ENCODE peak calls at places on chromosome 6, in ten cellular contexts. L is spleen, U is breast epithelium, N is transverse colon, H is HCT116, M is prostate gland, O is endothelial cell of umbilical vein, G is K562, C is stomach, V is H1. Q is an unnamed sample.

GRCh38 chr6:85490516-85491248 is 40.8 kb downstream of the NT5E start:
- DNase-seq in L (no peak), U (peak), N (no peak), H (peak), M (no peak), O (no peak), G (no peak), C (no peak), V (peak), Q (no peak)

GRCh38 chr6:47083586-47084047 is 41.5 kb upstream of the ADGRF1 start:
- DNase-seq in L (peak), U (peak), N (peak), H (no peak), M (peak), O (peak), G (no peak), C (peak), V (no peak), Q (no peak)

GRCh38 chr6:28807682-28808280 is 116.0 kb downstream of the TRIM27 start:
- DNase-seq in L (no peak), U (no peak), N (no peak), H (peak), M (no peak), O (peak), G (peak), C (no peak), V (peak), Q (no peak)

GRCh38 chr6:75217203-75217602 is 11.3 kb upstream of the COL12A1 start:
- DNase-seq in L (no peak), U (no peak), N (no peak), H (no peak), M (no peak), O (peak), G (no peak), C (no peak), V (no peak), Q (no peak)

GRCh38 chr6:145529582-145529981 is 205.7 kb downstream of the EPM2A start:
- DNase-seq in L (no peak), U (no peak), N (no peak), H (no peak), M (no peak), O (no peak), G (no peak), C (peak), V (no peak), Q (no peak)

GRCh38 chr6:41571066-41571780 is 25.0 kb downstream of the FOXP4 start:
- DNase-seq in L (no peak), U (no peak), N (no peak), H (no peak), M (no peak), O (no peak), G (no peak), C (no peak), V (no peak), Q (no peak)

GRCh38 chr6:133637436-133637835 is 251.5 kb upstream of the TCF21 start:
- DNase-seq in L (no peak), U (no peak), N (no peak), H (no peak), M (no peak), O (no peak), G (no peak), C (no peak), V (no peak), Q (no peak)

GRCh38 chr6:30840084-30840921 is 44.0 kb upstream of the DDR1 start:
- DNase-seq in L (no peak), U (no peak), N (peak), H (no peak), M (no peak), O (no peak), G (no peak), C (no peak), V (no peak), Q (no peak)

GRCh38 chr6:147507162-147508072 is 1.1 kb upstream of the SAMD5 start:
- DNase-seq in L (no peak), U (no peak), N (peak), H (no peak), M (no peak), O (peak), G (no peak), C (no peak), V (peak), Q (no peak)

GRCh38 chr6:134984821-134985220 is 34.9 kb upstream of the ALDH8A1 start:
- DNase-seq in L (no peak), U (no peak), N (no peak), H (no peak), M (no peak), O (peak), G (no peak), C (no peak), V (no peak), Q (no peak)

GRCh38 chr6:125546827-125547226 is 202.6 kb upstream of the HEY2 start:
- DNase-seq in L (no peak), U (no peak), N (no peak), H (peak), M (no peak), O (no peak), G (no peak), C (no peak), V (no peak), Q (no peak)

GRCh38 chr6:55776131-55776530 is 99.3 kb downstream of the BMP5 start:
- DNase-seq in L (no peak), U (no peak), N (no peak), H (no peak), M (no peak), O (no peak), G (no peak), C (no peak), V (no peak), Q (no peak)

GRCh38 chr6:107674995-107675738 is 148.9 kb downstream of the SCML4 start:
- DNase-seq in L (peak), U (peak), N (peak), H (peak), M (peak), O (peak), G (peak), C (peak), V (peak), Q (peak)

GRCh38 chr6:27814665-27815424 is 97.4 kb downstream of the OR2B2 start:
- DNase-seq in L (peak), U (peak), N (peak), H (peak), M (peak), O (peak), G (no peak), C (peak), V (peak), Q (no peak)

GRCh38 chr6:37514840-37515239 is 15.1 kb upstream of the CCDC167 start:
- DNase-seq in L (no peak), U (no peak), N (no peak), H (no peak), M (no peak), O (no peak), G (no peak), C (no peak), V (no peak), Q (no peak)

GRCh38 chr6:75204959-75205775 is 686 bp downstream of the COL12A1 start:
- DNase-seq in L (peak), U (peak), N (peak), H (no peak), M (no peak), O (peak), G (no peak), C (no peak), V (peak), Q (no peak)

GRCh38 chr6:44058617-44059358 is 68.5 kb downstream of the MRPL14 start:
- DNase-seq in L (peak), U (peak), N (peak), H (peak), M (peak), O (peak), G (peak), C (peak), V (no peak), Q (peak)

GRCh38 chr6:38436726-38437465 is 202.8 kb downstream of the BTBD9 start:
- DNase-seq in L (no peak), U (no peak), N (no peak), H (peak), M (no peak), O (peak), G (no peak), C (no peak), V (no peak), Q (no peak)

GRCh38 chr6:140252099-140252498 is 877.7 kb upstream of the CITED2 start:
- DNase-seq in L (no peak), U (no peak), N (no peak), H (no peak), M (no peak), O (no peak), G (no peak), C (no peak), V (no peak), Q (no peak)

GRCh38 chr6:44117397-44118128 is 9.7 kb downstream of the MRPL14 start:
- DNase-seq in L (no peak), U (no peak), N (no peak), H (no peak), M (no peak), O (no peak), G (no peak), C (peak), V (no peak), Q (no peak)

GRCh38 chr6:97059473-97059872 is 134.9 kb downstream of the KLHL32 start:
- DNase-seq in L (no peak), U (no peak), N (no peak), H (peak), M (no peak), O (peak), G (peak), C (no peak), V (no peak), Q (peak)

GRCh38 chr6:107330190-107330589 is 129.2 kb downstream of the PDSS2 start:
- DNase-seq in L (no peak), U (no peak), N (no peak), H (no peak), M (no peak), O (no peak), G (no peak), C (no peak), V (no peak), Q (peak)

GRCh38 chr6:105879902-105880547 is 206.1 kb upstream of the PRDM1 start:
- DNase-seq in L (peak), U (no peak), N (peak), H (no peak), M (no peak), O (no peak), G (no peak), C (no peak), V (no peak), Q (no peak)

GRCh38 chr6:170110201-170111140 is 180.4 kb downstream of the DLL1 start:
- DNase-seq in L (peak), U (no peak), N (peak), H (no peak), M (no peak), O (no peak), G (no peak), C (peak), V (peak), Q (no peak)

GRCh38 chr6:6661684-6662083 is 73.2 kb downstream of the LY86 start:
- DNase-seq in L (no peak), U (peak), N (peak), H (no peak), M (no peak), O (peak), G (no peak), C (peak), V (no peak), Q (no peak)

GRCh38 chr6:87722831-87723726 is 21.0 kb upstream of the AKIRIN2 start:
- DNase-seq in L (peak), U (peak), N (peak), H (peak), M (peak), O (peak), G (peak), C (peak), V (no peak), Q (no peak)

GRCh38 chr6:21201181-21201580 is 392.4 kb upstream of the SOX4 start:
- DNase-seq in L (no peak), U (no peak), N (no peak), H (no peak), M (no peak), O (no peak), G (no peak), C (no peak), V (no peak), Q (no peak)

GRCh38 chr6:167341665-167342655 is 17.1 kb downstream of the TTLL2 start:
- DNase-seq in L (no peak), U (no peak), N (no peak), H (no peak), M (no peak), O (no peak), G (no peak), C (no peak), V (no peak), Q (no peak)

GRCh38 chr6:10205120-10205519 is 209.8 kb downstream of the TFAP2A start:
- DNase-seq in L (no peak), U (no peak), N (no peak), H (no peak), M (peak), O (no peak), G (no peak), C (no peak), V (no peak), Q (no peak)

GRCh38 chr6:71226151-71226550 is 62.5 kb upstream of the OGFRL1 start:
- DNase-seq in L (no peak), U (no peak), N (no peak), H (no peak), M (no peak), O (no peak), G (no peak), C (no peak), V (no peak), Q (no peak)

GRCh38 chr6:116492331-116493067 is 18.9 kb upstream of the CALHM5 start:
- DNase-seq in L (no peak), U (no peak), N (no peak), H (no peak), M (no peak), O (peak), G (peak), C (no peak), V (no peak), Q (no peak)
- TF ChIP-seq POLR2A in L (no peak), U (no peak), N (no peak), H (no peak), M (no peak), O (no peak), G (no peak), C (no peak), V (no peak), Q (no peak)

GRCh38 chr6:42901538-42901957 is 14.3 kb upstream of the PTCRA start:
- DNase-seq in L (peak), U (peak), N (peak), H (peak), M (peak), O (peak), G (peak), C (peak), V (peak), Q (no peak)
- TF ChIP-seq POLR2AphosphoS5 in L (no peak), U (peak), N (no peak), H (peak), M (peak), O (no peak), G (no peak), C (peak), V (no peak), Q (no peak)

GRCh38 chr6:18081669-18082037 is 40.8 kb downstream of the NHLRC1 start:
- DNase-seq in L (no peak), U (no peak), N (no peak), H (no peak), M (no peak), O (no peak), G (no peak), C (no peak), V (no peak), Q (no peak)

GRCh38 chr6:18080544-18080943 is 41.9 kb downstream of the NHLRC1 start:
- DNase-seq in L (no peak), U (no peak), N (no peak), H (no peak), M (no peak), O (no peak), G (no peak), C (no peak), V (no peak), Q (no peak)

GRCh38 chr6:18076231-18076630 is 46.2 kb downstream of the NHLRC1 start:
- DNase-seq in L (no peak), U (no peak), N (no peak), H (no peak), M (no peak), O (no peak), G (no peak), C (no peak), V (no peak), Q (no peak)

GRCh38 chr6:18081025-18081668 is 41.3 kb downstream of the NHLRC1 start:
- DNase-seq in L (no peak), U (no peak), N (no peak), H (no peak), M (no peak), O (no peak), G (no peak), C (no peak), V (no peak), Q (no peak)

GRCh38 chr6:18078875-18079274 is 43.6 kb downstream of the NHLRC1 start:
- DNase-seq in L (no peak), U (no peak), N (no peak), H (no peak), M (no peak), O (no peak), G (no peak), C (no peak), V (no peak), Q (no peak)
- TF ChIP-seq POLR2A in L (no peak), U (no peak), N (no peak), H (no peak), M (no peak), O (no peak), G (no peak), C (no peak), V (no peak), Q (no peak)

GRCh38 chr6:110179406-110180227 is at the start of gene WASF1:
- DNase-seq in L (peak), U (peak), N (peak), H (peak), M (peak), O (peak), G (peak), C (peak), V (peak), Q (peak)
- TF ChIP-seq POLR2AphosphoS5 in L (peak), U (peak), N (peak), H (peak), M (peak), O (peak), G (no peak), C (peak), V (no peak), Q (no peak)

GRCh38 chr6:26054659-26054936 is 32.6 kb upstream of the HFE start:
- DNase-seq in L (no peak), U (no peak), N (no peak), H (no peak), M (no peak), O (no peak), G (no peak), C (no peak), V (no peak), Q (no peak)

GRCh38 chr6:26055670-26056582 is 31.3 kb upstream of the HFE start:
- DNase-seq in L (peak), U (peak), N (peak), H (peak), M (peak), O (peak), G (peak), C (peak), V (peak), Q (peak)

GRCh38 chr6:26053929-26054658 is 33.1 kb upstream of the HFE start:
- DNase-seq in L (no peak), U (no peak), N (no peak), H (no peak), M (no peak), O (no peak), G (no peak), C (no peak), V (no peak), Q (no peak)

GRCh38 chr6:26056583-26057350 is 30.5 kb upstream of the HFE start:
- DNase-seq in L (no peak), U (peak), N (peak), H (no peak), M (peak), O (peak), G (peak), C (no peak), V (no peak), Q (no peak)

DNA sequence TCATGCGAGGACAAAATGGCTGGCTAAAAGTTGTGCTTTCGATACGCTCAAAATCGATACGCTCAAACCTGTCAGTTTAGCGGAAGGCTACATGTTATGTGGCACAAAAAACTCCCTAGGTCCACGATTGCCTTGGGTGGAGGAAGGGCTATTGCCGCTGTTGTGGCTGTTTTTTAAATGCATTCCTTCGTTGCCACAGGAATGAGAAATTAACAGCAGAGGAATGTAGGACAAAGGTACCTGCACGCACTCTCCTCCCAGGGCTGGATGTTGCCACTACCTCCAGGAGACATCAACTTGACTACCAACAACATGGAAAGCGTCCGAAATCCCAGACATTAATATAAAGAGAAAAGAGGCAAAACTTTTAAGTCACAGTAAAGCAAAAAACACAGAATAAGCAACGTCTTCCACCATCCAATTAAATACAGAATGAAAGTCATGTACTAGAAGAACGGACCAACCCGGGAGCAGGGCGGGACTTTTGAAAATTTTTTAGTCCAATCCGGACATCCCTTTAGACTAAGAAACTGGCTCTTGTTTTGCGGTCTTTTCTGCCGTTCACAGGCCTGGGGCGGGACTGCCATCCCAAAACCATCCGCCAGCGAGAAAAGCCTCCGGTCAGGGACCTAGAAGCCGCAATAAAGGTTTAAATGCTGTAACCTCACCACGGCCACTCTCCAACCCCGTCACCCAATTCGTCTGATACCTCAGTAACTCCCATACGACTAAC is 32.1 kb upstream of the HFE start:
- DNase-seq in L (peak), U (peak), N (peak), H (peak), M (peak), O (peak), G (peak), C (peak), V (peak), Q (no peak)
- TF ChIP-seq POLR2A in L (peak), U (peak), N (peak), H (no peak), M (peak), O (peak), G (peak), C (no peak), V (peak), Q (no peak)